ENCODE peak calls at places on chromosomes 6 and 20, in six cellular contexts. W, Y, S, G, I and H are unnamed samples.
A peak's percentile ranks its signal among the peaks of the same experiment; 100 is the strongest.

GRCh38 chr6:56624046-56624727 is 18.5 kb downstream of the DST start:
- DNase-seq in W (no peak), Y (no peak), S (no peak), G (no peak), I (no peak), H (no peak)

GRCh38 chr20:63206878-63207277 is 9.1 kb downstream of the YTHDF1 start:
- DNase-seq in W (no peak), Y (no peak), S (peak; percentile 11), G (peak; percentile 56), I (no peak), H (no peak)

GRCh38 chr6:125357515-125358256 is 55.9 kb upstream of the HDDC2 start:
- DNase-seq in W (peak; percentile 52), Y (no peak), S (no peak), G (peak; percentile 45), I (peak; percentile 33), H (no peak)

GRCh38 chr6:79546186-79546585 is 9.0 kb upstream of the LCA5 start:
- DNase-seq in W (peak; percentile 46), Y (no peak), S (no peak), G (no peak), I (no peak), H (no peak)

GRCh38 chr6:78835817-78836216 is 31.5 kb upstream of the IRAK1BP1 start:
- DNase-seq in W (peak; percentile 18), Y (no peak), S (no peak), G (peak; percentile 28), I (no peak), H (peak; percentile 7)

GRCh38 chr6:23006656-23007055 is 437.3 kb downstream of the HDGFL1 start:
- DNase-seq in W (no peak), Y (no peak), S (no peak), G (no peak), I (no peak), H (no peak)

GRCh38 chr6:84078335-84078734 is 44.8 kb downstream of the MRAP2 start:
- DNase-seq in W (no peak), Y (no peak), S (no peak), G (no peak), I (no peak), H (no peak)

GRCh38 chr20:1897486-1897885 is 2.3 kb downstream of the SIRPA start:
- DNase-seq in W (peak; percentile 46), Y (no peak), S (no peak), G (no peak), I (no peak), H (no peak)

GRCh38 chr6:44131880-44132279 is 4.5 kb downstream of the TMEM63B start:
- DNase-seq in W (no peak), Y (no peak), S (peak; percentile 79), G (no peak), I (no peak), H (no peak)